ENCODE peak calls at places on chromosome 7, in ten cellular contexts. F is heart left ventricle; V is RWPE1; A is upper lobe of left lung; C is CD4-positive, alpha-beta T cell; X is mammary epithelial cell; D is MM.1S; L is HCT116; G is H9; Y is HL-60. N is an unnamed sample.

GRCh38 chr7:26684447-26684846 is 179.9 kb downstream of the SKAP2 start:
- DNase-seq in V (no peak), G (no peak), D (no peak), Y (no peak), X (no peak), L (no peak), F (no peak), C (no peak), A (no peak), N (no peak)

GRCh38 chr7:25823571-25823970 is 328.4 kb upstream of the NFE2L3 start:
- DNase-seq in Y (no peak), A (no peak), V (no peak), G (no peak), C (no peak), D (no peak), L (no peak), X (no peak), F (no peak), N (no peak)

GRCh38 chr7:100676501-100677306 is 3.2 kb downstream of the GNB2 start:
- DNase-seq in X (no peak), F (no peak), D (no peak), L (no peak), C (no peak), G (no peak), A (peak; percentile 78), V (no peak), Y (no peak), N (no peak)

GRCh38 chr7:14210075-14210474 is 220.6 kb upstream of the ETV1 start:
- DNase-seq in X (no peak), A (no peak), G (no peak), D (no peak), L (no peak), F (peak; percentile 11), Y (no peak), C (no peak), V (no peak), N (no peak)

GRCh38 chr7:133081119-133081604 is 728 bp downstream of the CHCHD3 start:
- DNase-seq in F (peak; percentile 23), G (no peak), A (no peak), Y (no peak), V (peak; percentile 10), L (no peak), X (peak; percentile 26), C (no peak), D (peak; percentile 12), N (no peak)

GRCh38 chr7:80131675-80132435 is 2.8 kb upstream of the GNAI1 start:
- DNase-seq in C (no peak), F (no peak), G (no peak), A (no peak), L (no peak), V (no peak), Y (no peak), D (no peak), X (peak; percentile 45), N (no peak)

GRCh38 chr7:23966941-23967340 is 256.9 kb downstream of the STK31 start:
- DNase-seq in X (peak; percentile 13), G (no peak), F (no peak), A (no peak), C (no peak), V (no peak), L (no peak), D (no peak), Y (no peak), N (no peak)

GRCh38 chr7:74031403-74032190 is 3.6 kb downstream of the ELN start:
- DNase-seq in G (no peak), D (no peak), L (no peak), F (no peak), A (no peak), X (no peak), Y (no peak), V (no peak), C (no peak), N (no peak)

GRCh38 chr7:5282464-5283316 is at the start of gene SLC29A4:
- DNase-seq in V (no peak), X (no peak), C (no peak), L (peak; percentile 13), F (peak; percentile 48), D (no peak), Y (peak; percentile 71), A (peak; percentile 90), G (no peak), N (no peak)

GRCh38 chr7:10940748-10941358 is 32.8 kb upstream of the PHF14 start:
- DNase-seq in C (peak; percentile 9), V (peak; percentile 9), Y (no peak), X (peak; percentile 9), G (no peak), A (no peak), F (no peak), L (no peak), D (peak; percentile 70), N (peak; percentile 2)

GRCh38 chr7:46658281-46658680 is 737.2 kb upstream of the IGFBP3 start:
- DNase-seq in C (no peak), Y (no peak), L (no peak), X (peak; percentile 28), V (no peak), A (no peak), F (no peak), D (no peak), G (no peak), N (no peak)

GRCh38 chr7:98913026-98913425 is 34.7 kb downstream of the TRRAP start:
- DNase-seq in D (no peak), A (no peak), F (no peak), V (no peak), X (no peak), G (no peak), C (no peak), Y (no peak), L (no peak), N (no peak)

GRCh38 chr7:27739301-27739913 is 555 bp upstream of the TAX1BP1 start:
- DNase-seq in Y (no peak), D (peak; percentile 45), A (no peak), L (no peak), C (no peak), G (no peak), X (no peak), F (no peak), V (no peak), N (no peak)

GRCh38 chr7:141550694-141551079 is 523 bp upstream of the AGK start:
- DNase-seq in X (no peak), G (peak; percentile 34), C (peak; percentile 9), D (no peak), F (peak; percentile 9), A (no peak), V (no peak), Y (no peak), L (no peak), N (no peak)

GRCh38 chr7:3039787-3040186 is 3.9 kb downstream of the CARD11 start:
- DNase-seq in F (no peak), L (no peak), A (no peak), D (no peak), G (no peak), C (no peak), V (no peak), Y (no peak), X (no peak), N (no peak)

GRCh38 chr7:122463631-122464030 is 159.1 kb upstream of the FEZF1 start:
- DNase-seq in A (no peak), Y (no peak), G (no peak), L (no peak), V (no peak), C (no peak), D (no peak), F (no peak), X (no peak), N (no peak)

GRCh38 chr7:32893722-32894121 is 2.2 kb upstream of the KBTBD2 start:
- DNase-seq in V (no peak), G (no peak), D (no peak), C (no peak), X (no peak), F (no peak), L (no peak), Y (no peak), A (no peak), N (no peak)
- H3K27ac ChIP-seq in V (no peak overlapping the region), G (no peak overlapping the region), D (no peak overlapping the region), C (peak overlapping the region; percentile 99), X (no peak overlapping the region), F (peak overlapping the region; percentile 98), L (no peak overlapping the region), Y (no peak overlapping the region), A (peak overlapping the region; percentile 98), N (no peak overlapping the region)

DNA sequence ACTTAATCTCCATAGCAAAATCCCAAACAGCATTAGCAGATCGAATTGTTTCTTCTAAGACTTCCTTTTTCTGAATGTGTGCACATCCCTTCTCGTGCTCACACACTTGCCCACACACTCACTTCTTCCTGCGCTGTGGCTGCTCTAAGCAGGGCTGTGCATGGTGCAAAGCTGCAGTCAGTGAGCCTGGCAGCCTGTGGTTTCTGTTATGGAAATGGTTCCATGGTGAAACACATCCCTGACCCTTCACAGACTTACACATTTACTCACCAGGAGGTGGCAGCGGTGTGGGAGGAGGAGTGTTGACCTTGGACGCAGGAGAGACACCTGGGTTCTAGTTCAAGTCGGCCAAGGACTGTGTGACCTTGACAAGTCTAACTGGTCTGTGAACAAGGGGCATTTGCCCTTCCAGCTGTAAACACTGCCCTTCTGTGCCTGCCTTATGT is 24.9 kb downstream of the MTURN start:
- DNase-seq in G (no peak), V (no peak), Y (peak; percentile 79), C (no peak), L (no peak), X (peak; percentile 50), A (no peak), D (peak; percentile 44), F (no peak), N (no peak)
- TF ChIP-seq CTCF in G (peak; percentile 36), V (no peak), Y (no peak), C (no peak), L (peak; percentile 49), X (no peak), A (no peak), D (peak; percentile 44), F (no peak), N (no peak)

GRCh38 chr7:834277-834676 is 2.0 kb downstream of the SUN1 start:
- DNase-seq in A (no peak), Y (no peak), C (no peak), V (no peak), G (no peak), F (no peak), D (no peak), X (no peak), L (no peak), N (no peak)
- H3K27ac ChIP-seq in A (peak overlapping the region; percentile 89), Y (no peak overlapping the region), C (no peak overlapping the region), V (peak overlapping the region; percentile 100), G (no peak overlapping the region), F (peak overlapping the region; percentile 95), D (no peak overlapping the region), X (peak overlapping the region; percentile 6), L (peak overlapping the region; percentile 98), N (no peak overlapping the region)

GRCh38 chr7:135620980-135621850 is 41.1 kb upstream of the STMP1 start:
- DNase-seq in G (no peak), D (peak; percentile 65), C (no peak), V (peak; percentile 45), Y (peak; percentile 11), F (peak; percentile 21), L (peak; percentile 73), X (peak; percentile 73), A (no peak), N (no peak)
- TF ChIP-seq CTCF in G (peak; percentile 94), D (peak; percentile 97), C (peak; percentile 98), V (peak; percentile 93), Y (peak; percentile 50), F (peak; percentile 82), L (peak; percentile 88), X (peak; percentile 90), A (peak; percentile 73), N (peak; percentile 95)

GRCh38 chr7:76234282-76234584 is 32.5 kb downstream of the SRRM3 start:
- DNase-seq in G (no peak), L (no peak), Y (no peak), V (no peak), C (no peak), F (no peak), X (no peak), A (no peak), D (no peak), N (no peak)
- H3K27ac ChIP-seq in G (no peak overlapping the region), L (no peak overlapping the region), Y (no peak overlapping the region), V (no peak overlapping the region), C (no peak overlapping the region), F (no peak overlapping the region), X (no peak overlapping the region), A (no peak overlapping the region), D (no peak overlapping the region), N (no peak overlapping the region)